ENCODE peak calls at places on chromosomes 1 and 21, in eight cellular contexts. X is lower lobe of right lung, P is adrenal gland, Y is heart right ventricle, G is esophagus squamous epithelium, E is fibroblast of lung, D is breast epithelium, M is stomach. F is an unnamed sample.

GRCh38 chr1:197799271-197799670 is 24.0 kb upstream of the DENND1B start:
- DNase-seq in Y (no peak), G (no peak), E (peak), X (no peak), M (no peak), P (no peak), D (no peak), F (no peak)

GRCh38 chr21:46012154-46012553 is 30.6 kb downstream of the COL6A1 start:
- DNase-seq in D (no peak), Y (no peak), P (no peak), X (no peak), G (no peak), E (no peak), M (no peak), F (no peak)

GRCh38 chr1:110209715-110210603 is at the start of gene KCNC4:
- DNase-seq in D (peak), M (peak), P (peak), G (peak), Y (peak), X (peak), E (peak), F (peak)

GRCh38 chr1:26574690-26575349 is 45.3 kb downstream of the RPS6KA1 start:
- DNase-seq in D (peak), M (no peak), G (no peak), E (peak), Y (no peak), P (peak), X (no peak), F (no peak)

GRCh38 chr21:45309069-45309521 is 21.4 kb upstream of the POFUT2 start:
- DNase-seq in E (peak), X (peak), D (no peak), M (peak), P (peak), Y (peak), G (no peak), F (no peak)

GRCh38 chr1:109259674-109260557 is 10.6 kb downstream of the CELSR2 start:
- DNase-seq in P (no peak), D (no peak), E (no peak), M (no peak), Y (no peak), X (no peak), G (no peak), F (no peak)

GRCh38 chr21:23131177-23131576 is 2133.0 kb downstream of the NCAM2 start:
- DNase-seq in M (no peak), E (no peak), P (no peak), D (no peak), G (no peak), Y (no peak), X (no peak), F (no peak)

GRCh38 chr1:240021709-240022108 is 70.0 kb upstream of the FMN2 start:
- DNase-seq in Y (no peak), X (no peak), M (no peak), P (no peak), E (no peak), G (no peak), D (no peak), F (no peak)

GRCh38 chr1:62194651-62195282 is at the start of gene L1TD1:
- DNase-seq in P (no peak), D (no peak), G (no peak), E (no peak), Y (no peak), X (no peak), M (no peak), F (no peak)

GRCh38 chr1:62198781-62199125 is 4.1 kb downstream of the L1TD1 start:
- DNase-seq in X (no peak), Y (no peak), E (peak), P (peak), D (no peak), M (no peak), G (no peak), F (no peak)

GRCh38 chr1:62196091-62196690 is 1.5 kb downstream of the L1TD1 start:
- DNase-seq in Y (no peak), E (no peak), G (no peak), M (no peak), X (no peak), D (no peak), P (no peak), F (no peak)

GRCh38 chr1:62198069-62198780 is 3.6 kb downstream of the L1TD1 start:
- DNase-seq in X (no peak), D (no peak), E (no peak), P (no peak), Y (no peak), G (no peak), M (no peak), F (no peak)
- H3K4me3 ChIP-seq in X (no peak), D (no peak), E (no peak), P (no peak), Y (no peak), G (no peak), M (no peak), F (no peak)

DNA sequence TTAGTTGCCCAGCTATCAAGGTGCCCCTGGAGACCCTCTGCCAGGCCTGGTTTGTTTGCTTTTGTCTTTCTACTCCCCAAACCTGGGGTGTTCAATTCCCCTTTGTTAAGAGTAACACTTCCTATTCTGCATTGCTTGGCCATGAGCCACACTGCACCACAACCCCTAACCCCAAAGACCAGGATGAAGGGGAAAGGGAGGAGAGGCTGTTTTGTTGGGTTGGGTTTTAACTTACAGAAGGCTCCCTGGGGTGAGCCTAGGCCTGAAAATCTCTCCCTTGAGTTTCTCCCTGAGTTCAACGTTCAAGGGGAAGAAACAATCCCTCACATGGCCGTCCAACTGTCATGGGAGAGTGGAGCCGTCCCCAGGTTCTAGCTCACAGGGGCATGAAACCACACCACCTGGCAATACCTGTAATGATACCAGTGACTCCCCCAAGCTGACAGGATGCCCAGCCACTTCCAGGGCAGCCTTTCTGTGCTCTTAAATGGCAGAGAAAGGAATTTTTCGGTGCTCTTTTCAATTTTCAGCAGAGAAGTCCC is 15.0 kb downstream of the SLC45A3 start:
- DNase-seq in E (no peak), G (no peak), P (no peak), X (no peak), D (no peak), Y (no peak), M (no peak), F (no peak)
- H3K27ac ChIP-seq in E (no peak), G (peak), P (no peak), X (no peak), D (peak), Y (no peak), M (peak), F (no peak)

DNA sequence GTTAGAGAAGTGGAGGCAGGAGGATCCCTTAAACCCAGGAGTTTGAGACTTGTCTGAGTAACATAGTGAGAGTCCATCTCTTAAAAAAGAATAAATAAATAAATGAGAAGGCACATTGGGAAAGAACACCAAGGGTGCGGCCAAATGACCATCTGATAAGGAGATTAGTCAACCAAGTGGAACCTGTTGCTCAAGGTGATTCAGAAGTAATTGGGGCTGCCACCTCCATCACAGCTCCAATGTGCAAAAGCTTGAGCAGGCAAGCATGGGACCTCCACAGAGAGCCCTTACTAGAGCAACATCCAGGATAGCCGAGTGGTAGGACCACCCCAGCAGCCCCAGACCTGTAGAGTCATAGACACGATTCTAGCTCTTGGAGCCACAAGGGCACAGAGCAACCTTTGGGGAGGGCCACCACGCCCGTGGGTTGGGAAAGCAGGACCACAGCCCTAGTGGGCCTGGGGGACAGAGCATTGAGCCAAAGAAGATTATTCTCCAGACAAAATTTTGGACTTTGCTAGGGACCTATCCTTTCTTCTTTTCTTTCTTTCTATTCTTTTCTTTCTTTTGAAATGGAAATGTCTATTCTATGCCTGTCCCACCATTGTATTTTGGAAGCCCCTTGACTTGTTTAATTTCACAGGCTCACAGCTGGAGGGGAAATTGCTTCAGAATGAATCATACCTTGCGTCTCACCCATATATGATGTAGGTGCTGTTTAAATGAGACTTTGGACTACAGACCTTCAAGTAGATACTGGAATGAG is 40.9 kb downstream of the KCNK1 start:
- DNase-seq in P (no peak), X (no peak), G (no peak), Y (no peak), E (peak), M (peak), D (no peak), F (no peak)
- H3K4me3 ChIP-seq in P (no peak), X (no peak), G (no peak), Y (no peak), E (no peak), M (no peak), D (no peak), F (no peak)

GRCh38 chr1:12314328-12314903 is 84.6 kb downstream of the VPS13D start:
- DNase-seq in E (peak), D (no peak), X (no peak), M (no peak), P (no peak), G (no peak), Y (no peak), F (no peak)
- H3K27ac ChIP-seq in E (no peak), D (no peak), X (no peak), M (peak), P (no peak), G (peak), Y (no peak), F (no peak)

GRCh38 chr1:67832737-67833594 is at the start of gene GNG12:
- DNase-seq in Y (peak), G (no peak), D (peak), M (peak), X (peak), E (peak), P (peak), F (peak)
- H3K4me3 ChIP-seq in Y (peak), G (peak), D (peak), M (peak), X (peak), E (peak), P (peak), F (peak)

DNA sequence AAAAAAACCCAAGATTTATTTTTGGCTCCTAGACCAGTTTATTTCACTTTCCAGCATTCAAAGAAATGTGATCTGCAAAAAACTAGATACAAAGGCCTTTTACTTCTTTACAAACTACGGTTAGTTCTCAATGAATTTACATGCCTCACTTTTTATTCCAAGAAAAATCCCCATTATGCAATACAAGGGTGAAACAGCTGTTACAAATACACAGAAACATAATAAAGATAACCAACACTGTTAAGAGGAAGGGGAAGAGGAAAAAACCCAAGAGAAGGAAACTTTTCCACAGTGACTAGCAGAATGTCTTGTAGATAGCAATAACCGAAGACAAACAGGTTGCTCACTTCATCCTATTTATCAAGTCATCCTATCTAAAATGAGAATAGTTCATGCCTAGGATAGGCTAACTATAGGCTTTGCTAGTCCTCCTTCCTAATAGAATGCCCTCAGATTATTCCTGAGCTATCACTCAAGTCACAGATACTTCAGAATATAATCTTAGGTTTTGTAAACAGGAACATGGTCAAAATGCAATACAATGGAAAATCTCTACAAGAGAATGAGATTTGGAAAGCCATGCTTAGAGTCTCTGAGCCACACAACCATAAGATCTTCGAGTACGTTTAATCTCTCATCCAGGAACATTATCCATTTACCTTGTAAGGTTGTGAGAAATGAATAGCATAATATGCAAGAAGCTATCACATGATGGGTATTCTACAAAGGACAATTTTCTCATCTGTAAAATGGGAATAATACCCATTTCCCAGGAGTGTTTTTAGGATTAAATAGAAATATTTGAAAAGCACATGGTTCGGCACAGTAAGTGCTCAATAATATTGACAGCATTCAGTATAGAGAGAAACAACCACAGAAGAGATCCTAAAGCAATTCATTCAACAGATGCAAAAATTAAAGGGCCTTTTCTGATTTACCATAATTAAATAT is 5.4 kb downstream of the PNRC2 start:
- DNase-seq in G (no peak), M (no peak), Y (no peak), P (no peak), E (no peak), D (no peak), X (no peak), F (no peak)
- H3K27ac ChIP-seq in G (peak), M (peak), Y (no peak), P (no peak), E (no peak), D (peak), X (peak), F (no peak)

GRCh38 chr1:211018690-211019089 is 115.3 kb downstream of the KCNH1 start:
- DNase-seq in D (no peak), E (no peak), M (no peak), X (no peak), G (no peak), P (no peak), Y (no peak), F (no peak)

GRCh38 chr1:211013346-211014240 is 120.4 kb downstream of the KCNH1 start:
- DNase-seq in E (no peak), M (no peak), G (no peak), Y (no peak), X (no peak), P (no peak), D (no peak), F (no peak)

GRCh38 chr1:211019266-211019665 is 114.7 kb downstream of the KCNH1 start:
- DNase-seq in G (no peak), M (no peak), E (no peak), D (no peak), Y (no peak), P (no peak), X (no peak), F (no peak)

GRCh38 chr1:211017066-211017691 is 116.8 kb downstream of the KCNH1 start:
- DNase-seq in P (no peak), Y (no peak), E (peak), D (no peak), M (no peak), G (no peak), X (no peak), F (no peak)
- H3K4me3 ChIP-seq in P (no peak), Y (no peak), E (no peak), D (no peak), M (no peak), G (no peak), X (no peak), F (no peak)

DNA sequence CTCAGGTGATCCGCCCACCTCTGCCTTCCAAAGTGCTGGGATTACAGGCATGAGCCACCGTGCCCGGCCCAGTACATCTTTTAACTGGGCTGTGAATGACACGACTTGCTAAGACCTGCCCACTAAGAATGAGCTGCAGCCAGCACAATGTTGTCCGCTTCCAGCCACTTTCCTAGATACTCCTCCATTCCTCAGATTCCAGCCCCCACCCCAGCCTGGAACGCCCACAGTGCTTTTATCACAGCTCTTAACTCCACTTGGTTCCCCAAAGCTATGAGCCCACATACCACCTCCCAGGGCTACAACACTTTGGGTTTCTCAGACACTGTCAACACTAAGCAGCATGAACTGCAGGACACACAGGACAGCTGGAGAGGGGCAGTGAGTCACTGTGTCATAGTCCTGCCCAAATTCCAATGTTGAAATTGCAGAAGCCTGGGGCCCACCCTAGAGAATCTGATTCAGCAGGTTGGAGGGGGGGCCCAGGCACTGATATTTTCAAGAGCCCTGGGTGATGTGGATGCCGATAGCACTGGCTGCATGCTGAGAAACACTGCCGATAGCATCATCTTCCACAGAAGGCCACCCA is 58.0 kb downstream of the ACBD3 start:
- DNase-seq in M (peak), Y (no peak), G (no peak), E (peak), X (peak), D (no peak), P (no peak), F (no peak)
- H3K27ac ChIP-seq in M (peak), Y (no peak), G (peak), E (no peak), X (peak), D (peak), P (no peak), F (peak)

GRCh38 chr1:24909388-24909898 is 20.6 kb downstream of the RUNX3 start:
- DNase-seq in G (no peak), D (no peak), M (peak), X (peak), E (peak), Y (peak), P (peak), F (peak)
- H3K4me3 ChIP-seq in G (no peak), D (no peak), M (no peak), X (no peak), E (no peak), Y (no peak), P (no peak), F (no peak)

F was measured in pancreas.